ENCODE peak calls at places on chromosomes 13 and 19, in five cellular contexts. M is AG09319, O is PC-9, Z is H9, G is nephron progenitor cell. E is an unnamed sample.

GRCh38 chr19:662207-662961 is 630 bp downstream of the RNF126 start:
- DNase-seq in M (no peak), Z (no peak), O (peak), G (peak), E (no peak)

GRCh38 chr13:103066079-103066880 is at the start of gene SLC10A2:
- DNase-seq in G (no peak), O (no peak), Z (no peak), M (no peak), E (no peak)

GRCh38 chr19:1980782-1981181 is 34.7 kb downstream of the BTBD2 start:
- DNase-seq in O (no peak), Z (no peak), G (no peak), M (no peak), E (no peak)

GRCh38 chr19:30022659-30023058 is 80.6 kb downstream of the URI1 start:
- DNase-seq in O (no peak), M (no peak), G (no peak), Z (no peak), E (no peak)

GRCh38 chr19:42467437-42467760 is 24.7 kb upstream of the CXCL17 start:
- DNase-seq in G (no peak), O (no peak), Z (no peak), M (no peak), E (no peak)

GRCh38 chr13:108332791-108333190 is 63.3 kb downstream of the TNFSF13B start:
- DNase-seq in O (no peak), G (no peak), Z (no peak), M (no peak), E (no peak)

GRCh38 chr19:1125601-1126533 is 22.1 kb downstream of the GPX4 start:
- DNase-seq in G (no peak), Z (no peak), O (no peak), M (no peak), E (no peak)

GRCh38 chr19:43983912-43984686 is at the start of gene ZNF155:
- DNase-seq in M (peak), G (peak), O (peak), Z (peak), E (peak)

GRCh38 chr13:50384724-50385123 is 369.5 kb downstream of the KCNRG start:
- DNase-seq in G (no peak), O (no peak), M (no peak), Z (no peak), E (no peak)

GRCh38 chr13:22596157-22596863 is 584.5 kb upstream of the SGCG start:
- DNase-seq in Z (no peak), O (no peak), G (no peak), M (no peak), E (no peak)

GRCh38 chr19:55670280-55671053 is 4.6 kb upstream of the EPN1 start:
- DNase-seq in M (no peak), O (peak), Z (peak), G (no peak), E (no peak)

GRCh38 chr19:30671622-30672051 is 299.5 kb downstream of the ZNF536 start:
- DNase-seq in Z (no peak), G (no peak), M (no peak), O (no peak), E (no peak)

GRCh38 chr19:48455171-48455907 is at the start of gene KCNJ14:
- DNase-seq in Z (no peak), O (no peak), G (no peak), M (no peak), E (no peak)

DNA sequence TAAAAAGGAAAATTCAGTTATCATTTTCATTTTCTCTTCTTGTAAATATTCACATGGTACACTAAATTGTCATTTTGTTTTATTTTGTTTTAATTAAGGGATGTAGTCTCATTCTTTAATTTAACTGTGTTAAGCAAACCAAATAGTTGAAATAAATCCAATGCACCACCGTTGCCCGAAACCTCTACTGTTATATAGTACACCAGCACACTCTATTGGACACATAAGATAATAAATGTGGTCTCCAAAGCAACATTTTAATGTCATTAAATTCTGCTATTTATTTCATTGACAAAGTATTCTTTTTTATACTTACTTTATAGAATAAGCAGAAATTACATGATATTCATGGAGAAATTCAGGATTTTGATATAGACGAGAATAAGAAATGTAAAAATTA is 156.4 kb upstream of the FREM2 start:
- DNase-seq in Z (no peak), O (no peak), G (no peak), M (no peak), E (peak)
- TF ChIP-seq CTCF in Z (peak), O (peak), G (no peak), M (peak), E (peak)

GRCh38 chr19:50155520-50156109 is 7.5 kb downstream of the IZUMO2 start:
- DNase-seq in O (no peak), G (no peak), Z (peak), M (no peak), E (no peak)
- TF ChIP-seq CTCF in O (peak), G (peak), Z (peak), M (no peak), E (no peak)

GRCh38 chr13:112061367-112062046 is 5.4 kb upstream of the SOX1 start:
- DNase-seq in G (peak), M (no peak), O (no peak), Z (peak), E (no peak)

GRCh38 chr13:112063309-112063626 is 3.7 kb upstream of the SOX1 start:
- DNase-seq in M (no peak), Z (no peak), G (no peak), O (no peak), E (no peak)

GRCh38 chr13:112062047-112062618 is 4.8 kb upstream of the SOX1 start:
- DNase-seq in Z (no peak), G (peak), O (no peak), M (no peak), E (no peak)

GRCh38 chr13:112063807-112064206 is 3.1 kb upstream of the SOX1 start:
- DNase-seq in Z (no peak), G (no peak), O (no peak), M (no peak), E (no peak)

GRCh38 chr13:112062619-112063308 is 4.2 kb upstream of the SOX1 start:
- DNase-seq in O (no peak), M (no peak), G (peak), Z (peak), E (no peak)
- TF ChIP-seq CTCF in O (no peak), M (no peak), G (peak), Z (peak), E (peak)

DNA sequence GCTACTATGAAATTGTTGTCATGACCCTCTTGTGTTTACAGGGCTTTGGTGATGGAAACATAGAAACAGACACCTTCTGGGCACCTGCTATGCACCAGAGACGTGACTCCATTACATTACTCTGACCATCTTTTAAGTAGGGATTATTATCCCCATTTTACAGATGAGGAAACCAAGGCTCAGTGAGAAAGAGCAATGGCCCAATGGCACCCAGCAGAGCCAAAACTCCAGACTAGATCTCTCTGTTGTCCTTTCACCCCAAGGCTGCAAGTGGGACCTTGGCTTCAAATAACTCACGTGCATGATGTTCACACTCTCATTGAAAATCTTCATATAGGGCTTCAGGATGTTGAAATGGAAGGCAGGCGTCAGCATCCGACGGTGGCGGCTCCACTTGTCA is 5.9 kb downstream of the CYP4F2 start:
- DNase-seq in O (no peak), G (no peak), M (no peak), Z (no peak), E (no peak)
- TF ChIP-seq CTCF in O (no peak), G (no peak), M (no peak), Z (no peak), E (no peak)

DNA sequence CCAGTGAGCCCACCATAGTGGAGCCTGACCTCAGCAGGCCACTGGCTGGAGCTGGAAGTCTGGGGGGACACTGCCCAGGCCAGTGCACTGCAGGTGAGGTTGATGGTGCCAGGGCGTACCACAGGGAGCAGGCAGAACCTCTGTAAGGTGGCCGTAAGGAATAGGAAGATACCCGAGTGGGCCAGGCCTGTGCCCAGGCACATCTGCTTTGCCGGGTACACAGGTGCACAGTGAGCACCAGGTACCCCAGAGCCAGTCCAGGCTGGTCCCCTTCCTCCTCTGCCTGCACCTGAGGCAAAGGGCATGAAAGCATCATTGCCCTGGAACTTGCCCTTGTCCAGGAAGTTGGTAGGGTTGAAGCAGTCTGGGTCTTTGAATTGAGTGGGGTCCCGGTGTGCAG is 9.5 kb downstream of the EGLN2 start:
- DNase-seq in Z (no peak), G (no peak), O (no peak), M (no peak), E (no peak)
- TF ChIP-seq CTCF in Z (no peak), G (no peak), O (no peak), M (no peak), E (no peak)

GRCh38 chr19:46585539-46585938 is 15.6 kb upstream of the CALM3 start:
- DNase-seq in G (no peak), O (no peak), M (no peak), Z (no peak), E (no peak)
- TF ChIP-seq CTCF in G (no peak), O (no peak), M (no peak), Z (no peak), E (no peak)

DNA sequence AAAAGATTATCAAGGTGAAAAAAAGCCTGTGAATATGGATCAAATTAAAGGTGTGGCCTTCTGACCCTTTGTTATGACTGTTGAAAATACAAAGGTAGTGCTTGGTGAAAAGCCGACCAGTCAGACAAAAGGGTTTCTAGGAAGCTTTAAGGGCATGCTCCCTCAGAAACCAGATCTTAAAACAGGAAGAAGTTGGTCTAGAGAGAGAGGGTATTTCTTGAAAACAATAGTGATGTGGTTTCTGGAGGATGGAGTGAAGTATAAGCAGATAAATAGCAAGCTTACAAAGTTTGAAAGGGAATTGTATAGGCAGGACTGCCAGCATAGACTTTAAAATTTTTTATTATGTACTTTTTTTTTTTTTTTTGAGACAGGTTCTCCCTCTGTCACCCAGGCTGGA is 5.0 kb upstream of the EID2 start:
- DNase-seq in O (no peak), M (no peak), G (no peak), Z (no peak), E (no peak)
- TF ChIP-seq CTCF in O (no peak), M (no peak), G (no peak), Z (no peak), E (no peak)

GRCh38 chr19:38737921-38738731 is 6.1 kb downstream of the CAPN12 start:
- DNase-seq in G (no peak), O (no peak), Z (peak), M (no peak), E (no peak)
- TF ChIP-seq CTCF in G (no peak), O (no peak), Z (peak), M (no peak), E (no peak)

DNA sequence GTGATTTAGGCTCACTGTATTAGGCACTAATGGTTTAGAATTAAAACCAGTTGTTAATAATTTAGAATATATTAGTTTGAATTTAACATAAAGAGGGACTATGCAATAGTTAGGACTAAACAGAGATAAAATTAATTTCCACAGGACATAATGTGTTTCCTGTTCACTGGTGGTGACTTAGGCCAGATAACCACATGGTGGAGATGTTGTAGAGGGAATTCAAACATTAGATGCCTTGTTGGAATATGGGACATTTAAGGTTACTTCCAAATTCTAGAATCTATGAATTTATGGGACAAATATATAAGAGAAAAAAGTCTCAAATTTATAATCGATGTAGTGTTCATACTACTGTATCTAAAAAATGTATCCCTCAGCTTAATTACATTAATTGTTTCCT is 615.5 kb upstream of the KLHL1 start:
- DNase-seq in G (no peak), Z (no peak), O (no peak), M (no peak), E (no peak)
- TF ChIP-seq CTCF in G (no peak), Z (peak), O (no peak), M (peak), E (no peak)

E was measured in foreskin keratinocyte.